ENCODE peak calls at places on chromosomes 4 and X, in six cellular contexts. A is ovary, R is transverse colon, B is tibial nerve, L is prostate gland, U is breast epithelium. Z is an unnamed sample.

GRCh38 chrX:11016728-11017127 is 94.4 kb upstream of the HCCS start:
- DNase-seq in B (no peak), L (no peak), A (no peak), U (no peak), R (no peak), Z (no peak)

GRCh38 chrX:120299928-120300327 is 11.3 kb downstream of the TMEM255A start:
- DNase-seq in A (no peak), U (no peak), R (no peak), B (no peak), L (no peak), Z (no peak)

GRCh38 chrX:141669689-141670088 is 28.9 kb downstream of the SPANXD start:
- DNase-seq in A (no peak), R (no peak), L (no peak), U (no peak), B (no peak), Z (no peak)

GRCh38 chr4:159107203-159107921 is 4.5 kb downstream of the RAPGEF2 start:
- DNase-seq in B (no peak), L (no peak), R (no peak), A (no peak), U (no peak), Z (no peak)

GRCh38 chr4:6258741-6259140 is 10.9 kb upstream of the WFS1 start:
- DNase-seq in B (no peak), L (no peak), R (no peak), A (no peak), U (no peak), Z (no peak)

GRCh38 chr4:16626945-16627344 is 271.5 kb downstream of the LDB2 start:
- DNase-seq in L (no peak), B (peak), A (peak), U (no peak), R (no peak), Z (no peak)

GRCh38 chr4:575281-576141 is 584 bp downstream of the TMEM271 start:
- DNase-seq in U (no peak), R (no peak), B (no peak), L (no peak), A (no peak), Z (no peak)

GRCh38 chr4:128449251-128449650 is 161.6 kb upstream of the PGRMC2 start:
- DNase-seq in R (no peak), A (no peak), L (no peak), U (no peak), B (no peak), Z (no peak)

GRCh38 chr4:96585304-96585703 is 745.4 kb downstream of the PDHA2 start:
- DNase-seq in R (no peak), L (no peak), A (no peak), U (no peak), B (no peak), Z (no peak)

GRCh38 chr4:104490770-104491395 is 3.8 kb downstream of the CXXC4 start:
- DNase-seq in R (peak), A (peak), U (peak), B (peak), L (peak), Z (peak)

GRCh38 chr4:2832981-2833670 is 10.5 kb upstream of the ADD1 start:
- DNase-seq in A (no peak), L (no peak), R (peak), U (no peak), B (no peak), Z (peak)

GRCh38 chr4:141375855-141376254 is 155.2 kb downstream of the ZNF330 start:
- DNase-seq in A (no peak), R (no peak), B (no peak), L (no peak), U (no peak), Z (no peak)

GRCh38 chr4:185307136-185307950 is 88.4 kb downstream of the LRP2BP start:
- DNase-seq in U (no peak), A (no peak), B (no peak), L (no peak), R (no peak), Z (no peak)

GRCh38 chr4:120731561-120731960 is 191.0 kb downstream of the PRDM5 start:
- DNase-seq in R (no peak), L (no peak), A (no peak), U (no peak), B (no peak), Z (no peak)

DNA sequence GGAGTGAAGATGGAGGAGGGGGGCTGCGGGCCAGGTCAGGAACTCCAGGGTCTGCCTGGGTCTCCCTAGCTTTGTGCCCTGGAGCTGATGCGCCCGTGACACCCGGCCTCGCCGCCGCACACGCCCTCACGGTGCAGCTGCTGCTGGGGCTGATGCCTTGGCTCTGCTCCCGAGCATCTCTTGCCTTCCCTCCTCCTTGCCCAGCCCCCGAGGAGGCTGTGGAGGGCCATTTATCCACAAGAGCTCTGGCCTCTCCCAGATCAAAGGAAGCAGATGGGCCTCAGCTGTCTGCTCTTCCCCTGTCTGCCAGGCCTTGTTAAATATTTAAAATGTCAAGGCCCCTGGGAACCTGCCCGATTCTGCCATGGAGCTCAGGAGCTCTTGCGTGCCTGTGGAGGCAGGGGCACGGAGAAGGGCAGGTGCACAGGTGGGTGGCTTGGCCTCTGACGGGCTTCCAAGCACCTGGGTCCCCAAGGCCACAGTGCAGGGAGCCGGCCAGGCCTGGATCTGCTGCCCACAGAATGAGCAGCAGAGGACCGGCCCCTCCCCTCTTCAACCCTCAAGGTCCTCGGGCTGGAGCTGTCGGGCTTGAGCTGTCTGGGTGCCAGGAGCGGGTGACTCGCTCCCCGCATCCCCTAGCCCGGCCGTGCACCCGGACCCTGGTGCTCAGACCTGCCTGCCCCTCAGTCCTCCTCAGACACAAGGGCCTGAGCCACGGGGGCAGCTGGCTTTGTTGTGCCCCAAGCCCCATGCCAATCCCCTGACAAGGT is 20.3 kb downstream of the ATP2B3 start:
- DNase-seq in A (peak), L (no peak), R (no peak), U (no peak), B (no peak), Z (no peak)
- TF ChIP-seq POLR2A in A (no peak), L (no peak), R (no peak), U (no peak), B (no peak), Z (no peak)

GRCh38 chrX:2829469-2830246 is 928 bp downstream of the GYG2 start:
- DNase-seq in L (no peak), B (no peak), A (no peak), R (no peak), U (no peak), Z (no peak)
- H3K4me3 ChIP-seq in L (peak), B (peak), A (peak), R (peak), U (peak), Z (peak)

GRCh38 chr4:88378691-88379559 is at the start of gene HERC6:
- DNase-seq in A (peak), L (peak), U (peak), R (peak), B (peak), Z (peak)
- TF ChIP-seq POLR2A in A (no peak), L (peak), U (no peak), R (peak), B (no peak), Z (peak)

DNA sequence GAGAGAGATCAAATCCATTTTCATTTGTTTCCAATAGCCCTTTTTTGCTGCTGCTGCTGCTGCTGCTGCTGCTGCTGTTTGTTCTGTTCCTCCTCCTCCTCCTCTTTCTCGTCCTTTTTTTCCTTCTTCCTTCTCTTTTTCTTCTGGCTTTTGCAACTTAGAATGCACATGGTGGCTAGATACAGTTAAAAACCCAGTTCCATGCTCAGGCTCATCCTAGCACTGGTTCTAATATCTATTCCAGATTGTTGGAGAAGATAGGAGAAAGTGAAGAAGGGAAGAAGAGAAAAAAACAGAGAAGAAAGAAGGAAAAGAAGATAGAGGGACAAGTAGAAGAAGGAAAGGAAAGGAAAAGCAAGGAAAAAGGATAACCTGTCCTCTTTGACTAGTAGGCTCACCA is 39.7 kb downstream of the VSIG4 start:
- DNase-seq in U (no peak), A (no peak), R (no peak), L (no peak), B (no peak), Z (no peak)
- H3K4me3 ChIP-seq in U (no peak), A (no peak), R (no peak), L (no peak), B (no peak), Z (no peak)

DNA sequence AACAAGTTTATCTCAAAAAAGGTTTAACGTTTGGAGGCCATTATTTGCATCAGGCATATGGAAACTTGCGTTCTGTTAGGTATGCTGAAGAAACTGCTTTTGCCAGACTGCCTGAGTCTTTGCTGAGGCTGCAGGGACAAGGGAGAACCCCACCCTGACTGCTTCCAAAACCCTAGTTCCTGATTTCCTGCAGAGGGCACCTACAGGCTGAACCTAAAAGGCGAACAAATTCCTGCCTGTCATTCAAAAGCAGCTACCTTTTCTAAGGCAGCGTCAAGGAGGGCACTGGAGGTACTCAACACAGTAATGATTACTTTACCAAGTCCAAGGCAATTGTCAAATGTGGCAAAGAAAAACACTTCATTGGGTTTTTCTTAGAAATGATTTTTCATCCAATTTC is 578 bp upstream of the CORIN start:
- DNase-seq in U (no peak), L (no peak), A (no peak), B (no peak), R (no peak), Z (no peak)
- TF ChIP-seq POLR2A in U (no peak), L (no peak), A (no peak), B (no peak), R (no peak), Z (no peak)

Z was measured in right lobe of liver.